ENCODE peak calls at places on chromosomes 5 and 9, in five cellular contexts. S, L, G, F and W are unnamed samples.

GRCh38 chr5:3364433-3364832 is 231.2 kb upstream of the IRX1 start:
- DNase-seq in F (no peak), G (no peak), S (no peak), L (no peak), W (no peak)

GRCh38 chr9:69395718-69396117 is 70.7 kb downstream of the ENTREP1 start:
- DNase-seq in G (no peak), L (no peak), S (no peak), F (no peak), W (no peak)

GRCh38 chr9:1913931-1914330 is 101.2 kb upstream of the SMARCA2 start:
- DNase-seq in S (no peak), F (no peak), L (no peak), G (no peak), W (no peak)

GRCh38 chr5:140148508-140148907 is 22.8 kb downstream of the IGIP start:
- DNase-seq in F (peak), L (no peak), G (no peak), S (no peak), W (no peak)

GRCh38 chr9:78130004-78130403 is 98.4 kb upstream of the GNAQ start:
- DNase-seq in G (no peak), S (peak), L (no peak), F (peak), W (peak)

GRCh38 chr5:133201310-133201709 is 149.5 kb downstream of the HSPA4 start:
- DNase-seq in F (no peak), G (no peak), L (no peak), S (no peak), W (no peak)

GRCh38 chr5:73825736-73826135 is 199.7 kb downstream of the ARHGEF28 start:
- DNase-seq in F (no peak), S (no peak), G (no peak), L (no peak), W (no peak)

GRCh38 chr5:175353876-175354275 is 90.1 kb downstream of the DRD1 start:
- DNase-seq in F (no peak), G (no peak), S (no peak), L (no peak), W (no peak)

GRCh38 chr5:128196791-128197190 is 113.2 kb downstream of the SLC12A2 start:
- DNase-seq in G (no peak), F (no peak), S (no peak), L (no peak), W (no peak)

GRCh38 chr5:159510282-159510681 is 180.0 kb upstream of the IL12B start:
- DNase-seq in S (peak), F (peak), G (peak), L (no peak), W (peak)

GRCh38 chr5:24644757-24645156 is at the start of gene CDH10:
- DNase-seq in G (no peak), F (peak), S (no peak), L (no peak), W (no peak)

GRCh38 chr5:129460121-129460950 is at the start of gene ADAMTS19:
- DNase-seq in F (peak), S (no peak), G (peak), L (no peak), W (no peak)

GRCh38 chr5:115209279-115209678 is 39.6 kb upstream of the TRIM36 start:
- DNase-seq in G (no peak), F (no peak), L (no peak), S (peak), W (no peak)

GRCh38 chr9:117574099-117574498 is 130.1 kb upstream of the TLR4 start:
- DNase-seq in S (no peak), G (no peak), F (no peak), L (no peak), W (peak)

GRCh38 chr5:57072218-57072892 is 101.5 kb upstream of the GPBP1 start:
- DNase-seq in F (peak), L (no peak), S (no peak), G (no peak), W (no peak)

GRCh38 chr9:112174965-112175795 is at the start of gene SUSD1:
- DNase-seq in L (peak), F (peak), G (peak), S (no peak), W (peak)

GRCh38 chr9:93319992-93320490 is 131.4 kb upstream of the FAM120A start:
- DNase-seq in L (no peak), G (peak), F (no peak), S (no peak), W (peak)

DNA sequence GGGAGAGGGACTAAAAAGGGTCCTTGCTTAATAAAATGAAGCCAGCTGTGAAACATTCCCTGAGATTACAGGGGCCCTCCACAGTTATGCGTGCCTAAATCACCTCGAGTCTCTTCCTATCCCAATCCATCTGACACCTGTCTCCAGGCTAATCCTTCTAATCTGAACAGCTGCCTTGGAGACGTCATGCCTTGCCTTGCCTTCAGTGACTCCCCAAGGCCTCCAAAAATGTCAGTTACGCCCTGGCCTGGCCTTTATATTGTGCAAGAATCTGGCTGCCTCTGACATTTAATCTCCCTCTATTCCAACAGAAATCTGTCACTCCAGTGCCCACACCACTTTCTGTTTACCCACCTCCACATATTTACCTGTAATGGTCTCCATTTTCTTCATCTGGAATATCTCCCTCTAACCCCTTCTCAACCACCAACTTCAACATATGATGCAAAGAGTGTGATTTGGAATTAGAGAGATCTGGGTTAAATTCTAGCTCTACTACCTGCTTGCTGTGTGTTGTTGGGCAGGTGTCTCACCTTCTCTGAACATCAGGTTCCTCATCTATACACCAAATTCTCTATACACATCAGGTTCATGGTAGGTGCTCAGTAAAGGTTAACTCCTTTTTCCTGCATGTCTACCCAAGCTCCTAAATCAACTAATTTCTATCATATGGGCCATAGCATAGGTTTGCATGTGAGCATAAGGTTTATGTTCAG is 57.9 kb downstream of the PTCD2 start:
- DNase-seq in L (no peak), F (no peak), G (no peak), S (peak), W (peak)
- H3K27ac ChIP-seq in L (no peak), F (no peak), G (peak), S (no peak), W (peak)

GRCh38 chr9:4979224-4979623 is 5.8 kb upstream of the JAK2 start:
- DNase-seq in F (no peak), G (no peak), S (no peak), L (no peak), W (no peak)
- H3K27ac ChIP-seq in F (no peak), G (no peak), S (no peak), L (no peak), W (no peak)

DNA sequence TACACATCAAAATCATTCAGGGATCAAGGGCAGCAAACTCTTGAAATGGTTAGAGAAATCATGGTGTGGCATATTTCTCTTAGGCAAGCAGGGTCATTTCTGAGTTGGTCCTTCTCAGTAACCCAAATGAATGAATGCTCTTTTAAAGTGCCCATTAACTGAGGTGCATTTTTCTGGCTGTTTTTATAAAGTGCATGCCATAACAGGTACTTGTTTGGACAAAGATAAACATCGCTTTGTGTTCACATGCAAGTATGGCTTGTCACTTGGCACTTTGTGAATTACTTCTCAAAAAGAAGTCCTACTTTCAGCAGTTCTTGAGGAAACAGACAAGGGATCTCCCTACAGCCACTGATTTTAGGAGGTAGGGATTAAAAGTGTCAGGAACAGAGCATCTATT is 64.8 kb upstream of the IFNE start:
- DNase-seq in L (no peak), G (no peak), F (no peak), S (no peak), W (no peak)
- H3K27ac ChIP-seq in L (no peak), G (no peak), F (no peak), S (no peak), W (no peak)

GRCh38 chr5:177231479-177232250 is 71.9 kb downstream of the RAB24 start:
- DNase-seq in G (no peak), F (no peak), S (no peak), L (no peak), W (no peak)
- H3K27ac ChIP-seq in G (no peak), F (no peak), S (no peak), L (no peak), W (no peak)

DNA sequence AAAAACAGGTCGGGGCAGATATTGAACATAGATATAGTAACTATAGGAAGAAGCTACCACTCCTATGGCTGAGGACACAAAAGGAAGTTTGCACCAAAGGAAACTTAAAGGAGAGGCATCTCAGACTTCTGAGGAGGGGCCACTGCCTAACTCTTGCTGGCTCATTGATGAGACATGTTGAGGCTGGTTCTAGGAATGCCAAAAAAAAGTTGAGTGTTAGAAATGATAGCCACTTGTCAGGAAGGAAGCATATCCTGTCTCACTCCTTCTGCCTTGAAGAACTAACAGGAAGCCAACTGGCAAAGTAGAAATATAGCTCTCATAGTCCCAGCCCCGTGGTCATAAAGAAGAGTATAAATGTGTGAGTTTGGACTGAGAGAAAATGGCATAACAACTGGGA is 23.3 kb upstream of the STOM start:
- DNase-seq in G (no peak), S (no peak), F (peak), L (no peak), W (no peak)
- H3K27ac ChIP-seq in G (no peak), S (no peak), F (no peak), L (no peak), W (no peak)